ENCODE peak calls at places on chromosomes 6 and 20, in eight cellular contexts. R, O, E, J, L, Y, A and S are unnamed samples.

GRCh38 chr6:83708546-83708969 is 343 bp downstream of the SNAP91 start:
- DNase-seq in Y (no peak), A (peak), O (no peak), J (peak), L (no peak), R (no peak), E (no peak), S (no peak)

GRCh38 chr6:40713002-40713719 is 126.0 kb upstream of the LRFN2 start:
- DNase-seq in E (no peak), R (peak), A (no peak), O (no peak), Y (no peak), L (no peak), J (no peak), S (no peak)

GRCh38 chr20:23231561-23232218 is 118.9 kb upstream of the NXT1 start:
- DNase-seq in R (peak), A (peak), J (no peak), E (no peak), O (no peak), Y (peak), L (no peak), S (no peak)

GRCh38 chr6:132204606-132205005 is 196.7 kb downstream of the MOXD1 start:
- DNase-seq in R (no peak), A (no peak), Y (no peak), J (no peak), L (no peak), E (no peak), O (no peak), S (no peak)

GRCh38 chr6:6676910-6677441 is 88.5 kb downstream of the LY86 start:
- DNase-seq in J (no peak), E (peak), A (peak), R (peak), O (peak), L (peak), Y (peak), S (no peak)

GRCh38 chr6:79280756-79281155 is 46.3 kb upstream of the HMGN3 start:
- DNase-seq in E (no peak), Y (no peak), L (no peak), J (no peak), R (no peak), A (no peak), O (no peak), S (no peak)

GRCh38 chr6:143271024-143271423 is 179.5 kb downstream of the ADAT2 start:
- DNase-seq in R (peak), A (peak), L (no peak), Y (no peak), E (no peak), O (no peak), J (no peak), S (peak)

GRCh38 chr6:144559865-144560603 is 274.9 kb downstream of the UTRN start:
- DNase-seq in R (no peak), Y (no peak), A (no peak), E (no peak), J (no peak), O (peak), L (no peak), S (no peak)

GRCh38 chr20:8535403-8536003 is 403.4 kb downstream of the PLCB1 start:
- DNase-seq in J (no peak), Y (peak), R (peak), E (no peak), L (no peak), O (no peak), A (peak), S (no peak)

GRCh38 chr6:4371207-4371921 is 236.0 kb upstream of the ECI2 start:
- DNase-seq in A (no peak), Y (no peak), O (no peak), J (no peak), E (no peak), R (peak), L (peak), S (no peak)

GRCh38 chr20:59828478-59829414 is 104.7 kb downstream of the SYCP2 start:
- DNase-seq in R (no peak), E (no peak), L (peak), J (no peak), A (no peak), O (no peak), Y (no peak), S (no peak)

GRCh38 chr6:33450434-33450833 is 3.9 kb upstream of the ZBTB9 start:
- DNase-seq in R (no peak), A (no peak), E (no peak), Y (no peak), O (no peak), L (no peak), J (no peak), S (no peak)

GRCh38 chr6:127518212-127518709 is 874 bp downstream of the MTCL3 start:
- DNase-seq in O (no peak), A (no peak), R (no peak), L (no peak), E (no peak), Y (no peak), J (no peak), S (no peak)

GRCh38 chr6:96391776-96392175 is 129.8 kb upstream of the UFL1 start:
- DNase-seq in O (peak), J (no peak), A (no peak), R (no peak), L (no peak), E (no peak), Y (no peak), S (peak)

GRCh38 chr6:83879746-83880145 is 20.3 kb downstream of the CYB5R4 start:
- DNase-seq in Y (no peak), L (no peak), R (peak), J (no peak), A (no peak), O (no peak), E (no peak), S (no peak)

GRCh38 chr6:15987569-15987968 is 141.3 kb upstream of the MYLIP start:
- DNase-seq in A (no peak), E (no peak), R (no peak), J (no peak), L (no peak), Y (no peak), O (no peak), S (no peak)

GRCh38 chr6:149170564-149171452 is 146.7 kb upstream of the TAB2 start:
- DNase-seq in E (no peak), R (no peak), O (no peak), Y (no peak), L (no peak), A (no peak), J (no peak), S (no peak)

GRCh38 chr6:136050475-136050874 is 199.0 kb downstream of the PDE7B start:
- DNase-seq in R (no peak), A (no peak), Y (no peak), L (no peak), E (no peak), J (no peak), O (no peak), S (no peak)

GRCh38 chr6:12115001-12115400 is 102.9 kb downstream of the HIVEP1 start:
- DNase-seq in R (no peak), Y (no peak), E (no peak), O (no peak), J (no peak), L (no peak), A (no peak), S (no peak)

GRCh38 chr20:46501337-46501942 is 11.9 kb downstream of the ZNF334 start:
- DNase-seq in L (no peak), R (no peak), J (no peak), O (no peak), A (no peak), E (no peak), Y (no peak), S (no peak)